ENCODE peak calls at places on chromosome 20, in seven cellular contexts. G, A, Y, Q, L, W and H are unnamed samples.

GRCh38 chr20:19582782-19583181 is 175.3 kb upstream of the RIN2 start:
- DNase-seq in G (no peak), A (no peak), Y (no peak), Q (no peak), L (no peak), W (no peak), H (no peak)

GRCh38 chr20:38270869-38271608 is 10.5 kb upstream of the KIAA1755 start:
- DNase-seq in G (no peak), A (no peak), Y (no peak), Q (no peak), L (peak; percentile 82), W (no peak), H (peak; percentile 97)

GRCh38 chr20:21394120-21394519 is 3.2 kb downstream of the NKX2-4 start:
- DNase-seq in G (no peak), A (no peak), Y (no peak), Q (no peak), L (no peak), W (no peak), H (no peak)

GRCh38 chr20:48875914-48876240 is 45.6 kb upstream of the ARFGEF2 start:
- DNase-seq in G (no peak), A (no peak), Y (no peak), Q (no peak), L (no peak), W (peak; percentile 12), H (peak; percentile 89)

GRCh38 chr20:63349516-63349895 is 11.6 kb downstream of the CHRNA4 start:
- DNase-seq in G (no peak), A (no peak), Y (no peak), Q (no peak), L (no peak), W (no peak), H (no peak)

GRCh38 chr20:13322198-13322597 is 101.1 kb downstream of the ISM1 start:
- DNase-seq in G (no peak), A (no peak), Y (no peak), Q (no peak), L (no peak), W (no peak), H (no peak)

GRCh38 chr20:50308513-50309279 is 118.1 kb downstream of the CEBPB start:
- DNase-seq in G (no peak), A (no peak), Y (peak; percentile 83), Q (peak; percentile 26), L (peak; percentile 98), W (peak; percentile 50), H (peak; percentile 98)

GRCh38 chr20:50575869-50576720 is 65.9 kb downstream of the PTPN1 start:
- DNase-seq in G (peak; percentile 67), A (peak; percentile 76), Y (peak; percentile 76), Q (peak; percentile 26), L (no peak), W (peak; percentile 70), H (peak; percentile 73)

GRCh38 chr20:44961024-44961866 is 1.0 kb upstream of the TOMM34 start:
- DNase-seq in G (no peak), A (no peak), Y (no peak), Q (no peak), L (no peak), W (no peak), H (no peak)

GRCh38 chr20:43446361-43446879 is 11.3 kb upstream of the SRSF6 start:
- DNase-seq in G (no peak), A (no peak), Y (no peak), Q (no peak), L (no peak), W (no peak), H (peak; percentile 68)

GRCh38 chr20:6506906-6507305 is 260.6 kb upstream of the BMP2 start:
- DNase-seq in G (no peak), A (no peak), Y (no peak), Q (no peak), L (no peak), W (no peak), H (no peak)

GRCh38 chr20:5881714-5882113 is 68.6 kb downstream of the TRMT6 start:
- DNase-seq in G (no peak), A (no peak), Y (no peak), Q (no peak), L (no peak), W (peak; percentile 9), H (no peak)

GRCh38 chr20:61733216-61733615 is 332.5 kb downstream of the TAF4 start:
- DNase-seq in G (no peak), A (no peak), Y (no peak), Q (no peak), L (no peak), W (no peak), H (no peak)

GRCh38 chr20:1119128-1119505 is 715 bp downstream of the PSMF1 start:
- DNase-seq in G (no peak), A (no peak), Y (no peak), Q (no peak), L (no peak), W (peak; percentile 19), H (no peak)

GRCh38 chr20:38970302-38970701 is 8.2 kb downstream of the DHX35 start:
- DNase-seq in G (no peak), A (no peak), Y (no peak), Q (no peak), L (peak; percentile 69), W (no peak), H (peak; percentile 44)

GRCh38 chr20:17650816-17651760 is 31.0 kb downstream of the RRBP1 start:
- DNase-seq in G (no peak), A (no peak), Y (no peak), Q (no peak), L (no peak), W (no peak), H (no peak)

GRCh38 chr20:31496761-31497295 is 17.4 kb upstream of the HM13 start:
- DNase-seq in G (no peak), A (no peak), Y (no peak), Q (no peak), L (no peak), W (no peak), H (no peak)

GRCh38 chr20:49452011-49452482 is 30.4 kb downstream of the KCNB1 start:
- DNase-seq in G (no peak), A (no peak), Y (no peak), Q (no peak), L (no peak), W (no peak), H (peak; percentile 42)

GRCh38 chr20:58971429-58971828 is 9.6 kb upstream of the NELFCD start:
- DNase-seq in G (no peak), A (no peak), Y (no peak), Q (no peak), L (no peak), W (no peak), H (no peak)